ENCODE peak calls at places on chromosomes 7 and 10, in eight cellular contexts. M, B, E, N, A, D, O and J are unnamed samples.

GRCh38 chr10:58856508-58857240 is 319.8 kb upstream of the PHYHIPL start:
- DNase-seq in M (no peak), B (no peak), E (no peak), N (peak; percentile 99), A (peak; percentile 93), D (no peak), O (peak; percentile 51), J (peak; percentile 98)

GRCh38 chr10:14573666-14574261 is 200.9 kb downstream of the FAM107B start:
- DNase-seq in M (no peak), B (no peak), E (no peak), N (peak; percentile 83), A (no peak), D (no peak), O (no peak), J (peak; percentile 54)

GRCh38 chr10:93076871-93077270 is 3.2 kb downstream of the CYP26A1 start:
- DNase-seq in M (no peak), B (no peak), E (no peak), N (no peak), A (no peak), D (no peak), O (no peak), J (no peak)

GRCh38 chr7:107692501-107692900 is 31.9 kb downstream of the SLC26A4 start:
- DNase-seq in M (no peak), B (no peak), E (no peak), N (no peak), A (peak; percentile 32), D (no peak), O (no peak), J (no peak)

GRCh38 chr10:665579-666091 is 23.8 kb downstream of the DIP2C start:
- DNase-seq in M (no peak), B (peak; percentile 75), E (no peak), N (peak; percentile 71), A (no peak), D (no peak), O (peak; percentile 72), J (peak; percentile 42)

GRCh38 chr10:530717-531116 is 158.8 kb downstream of the DIP2C start:
- DNase-seq in M (no peak), B (no peak), E (no peak), N (no peak), A (no peak), D (no peak), O (no peak), J (no peak)

GRCh38 chr10:51773681-51774080 is 74.3 kb upstream of the CSTF2T start:
- DNase-seq in M (no peak), B (no peak), E (no peak), N (no peak), A (no peak), D (no peak), O (no peak), J (no peak)

GRCh38 chr7:28685660-28686417 is 272.3 kb downstream of the TRIL start:
- DNase-seq in M (peak; percentile 89), B (peak; percentile 87), E (peak; percentile 97), N (peak; percentile 99), A (peak; percentile 93), D (no peak), O (peak; percentile 95), J (peak; percentile 99)

GRCh38 chr10:93594518-93594917 is 6.5 kb downstream of the RBP4 start:
- DNase-seq in M (no peak), B (no peak), E (peak; percentile 34), N (no peak), A (no peak), D (no peak), O (no peak), J (no peak)

GRCh38 chr7:192035-192649 is at the start of gene FAM20C:
- DNase-seq in M (peak; percentile 80), B (peak; percentile 54), E (peak; percentile 97), N (peak; percentile 49), A (peak; percentile 98), D (peak; percentile 22), O (peak; percentile 88), J (peak; percentile 85)

GRCh38 chr7:130349911-130350782 is 5.5 kb downstream of the CPA5 start:
- DNase-seq in M (no peak), B (no peak), E (peak; percentile 82), N (peak; percentile 85), A (no peak), D (no peak), O (no peak), J (peak; percentile 9)

GRCh38 chr7:46257766-46258448 is 336.8 kb upstream of the IGFBP3 start:
- DNase-seq in M (no peak), B (no peak), E (no peak), N (peak; percentile 77), A (peak; percentile 50), D (no peak), O (no peak), J (peak; percentile 91)

GRCh38 chr10:86285136-86285790 is 81.3 kb downstream of the GRID1 start:
- DNase-seq in M (no peak), B (no peak), E (peak; percentile 79), N (no peak), A (no peak), D (no peak), O (no peak), J (no peak)

GRCh38 chr10:93580824-93581223 is 14.4 kb downstream of the FFAR4 start:
- DNase-seq in M (no peak), B (peak; percentile 35), E (no peak), N (peak; percentile 8), A (no peak), D (no peak), O (no peak), J (peak; percentile 16)

GRCh38 chr7:76054129-76055120 is 6.5 kb downstream of the MDH2 start:
- DNase-seq in M (no peak), B (no peak), E (no peak), N (peak; percentile 94), A (peak; percentile 17), D (peak; percentile 31), O (peak; percentile 29), J (peak; percentile 68)

GRCh38 chr7:116515584-116515983 is 9.3 kb upstream of the CAV1 start:
- DNase-seq in M (no peak), B (no peak), E (no peak), N (peak; percentile 47), A (no peak), D (no peak), O (no peak), J (no peak)

GRCh38 chr7:139687980-139688632 is 89.7 kb downstream of the HIPK2 start:
- DNase-seq in M (no peak), B (no peak), E (no peak), N (peak; percentile 47), A (peak; percentile 36), D (no peak), O (no peak), J (peak; percentile 31)

GRCh38 chr10:11772575-11773288 is 30.6 kb downstream of the ECHDC3 start:
- DNase-seq in M (no peak), B (no peak), E (no peak), N (no peak), A (no peak), D (no peak), O (no peak), J (no peak)

GRCh38 chr7:158649279-158649678 is 55.3 kb downstream of the NCAPG2 start:
- DNase-seq in M (no peak), B (no peak), E (no peak), N (peak; percentile 61), A (peak; percentile 81), D (no peak), O (peak; percentile 30), J (peak; percentile 72)